ENCODE peak calls at places on chromosomes 5 and 9, in five cellular contexts. I is dorsolateral prefrontal cortex, A is fibroblast of the aortic adventitia, K is coronary artery, N is cardiac fibroblast. Q is an unnamed sample.

GRCh38 chr5:133196441-133197085 is 144.8 kb downstream of the HSPA4 start:
- DNase-seq in I (no peak), N (no peak), K (no peak), A (no peak), Q (no peak)

GRCh38 chr5:77333451-77334123 is 123.1 kb downstream of the PDE8B start:
- DNase-seq in N (no peak), I (no peak), K (no peak), A (no peak), Q (no peak)

GRCh38 chr5:68538886-68539420 is 323.4 kb downstream of the PIK3R1 start:
- DNase-seq in A (no peak), K (no peak), N (no peak), I (no peak), Q (no peak)

GRCh38 chr9:99411068-99411467 is 189.0 kb downstream of the SEC61B start:
- DNase-seq in A (no peak), I (no peak), N (no peak), K (no peak), Q (no peak)

GRCh38 chr5:56951131-56951945 is 585 bp downstream of the MIER3 start:
- DNase-seq in I (no peak), K (peak), N (peak), A (peak), Q (peak)

GRCh38 chr9:136829981-136830885 is 12.0 kb upstream of the AJM1 start:
- DNase-seq in I (no peak), A (no peak), N (no peak), K (no peak), Q (no peak)

GRCh38 chr9:128203024-128203841 is at the start of gene DNM1:
- DNase-seq in N (peak), I (no peak), K (peak), A (peak), Q (peak)

GRCh38 chr5:98929982-98930355 is 1.2 kb upstream of the CHD1 start:
- DNase-seq in I (no peak), K (no peak), A (no peak), N (no peak), Q (no peak)

GRCh38 chr5:110255194-110255593 is 471.3 kb downstream of the TMEM232 start:
- DNase-seq in A (no peak), K (no peak), N (no peak), I (no peak), Q (no peak)

GRCh38 chr5:110918683-110919082 is 152.8 kb upstream of the TSLP start:
- DNase-seq in K (no peak), A (no peak), I (no peak), N (no peak), Q (no peak)

GRCh38 chr5:104498281-104498680 is 935.7 kb upstream of the NUDT12 start:
- DNase-seq in A (no peak), K (no peak), I (no peak), N (no peak), Q (no peak)

GRCh38 chr9:135073081-135073740 is 14.3 kb upstream of the OLFM1 start:
- DNase-seq in K (peak), I (no peak), A (no peak), N (no peak), Q (no peak)

GRCh38 chr5:78162253-78162862 is 132.1 kb downstream of the AP3B1 start:
- DNase-seq in N (peak), I (no peak), K (no peak), A (peak), Q (peak)

GRCh38 chr5:142981475-142981874 is 211.3 kb downstream of the ARHGAP26 start:
- DNase-seq in I (no peak), K (no peak), N (no peak), A (peak), Q (no peak)

GRCh38 chr9:121637441-121638222 is 13.8 kb upstream of the DAB2IP start:
- DNase-seq in I (peak), A (peak), K (no peak), N (peak), Q (no peak)

GRCh38 chr9:126853667-126854066 is 6.8 kb upstream of the ZBTB34 start:
- DNase-seq in K (no peak), N (no peak), I (no peak), A (peak), Q (no peak)

GRCh38 chr5:77180167-77181081 is 30.1 kb upstream of the PDE8B start:
- DNase-seq in K (no peak), I (peak), N (no peak), A (no peak), Q (peak)

GRCh38 chr5:18745591-18745987 is 1111.3 kb downstream of the TAF11L14 start:
- DNase-seq in I (no peak), N (no peak), A (peak), K (no peak), Q (no peak)

GRCh38 chr5:77616920-77617319 is 21.6 kb downstream of the OTP start:
- DNase-seq in A (no peak), K (no peak), N (no peak), I (no peak), Q (no peak)

GRCh38 chr5:73297430-73297829 is 124.4 kb downstream of the TMEM174 start:
- DNase-seq in A (no peak), N (no peak), K (no peak), I (no peak), Q (no peak)

GRCh38 chr5:117337064-117337749 is 762.6 kb upstream of the SEMA6A start:
- DNase-seq in N (no peak), I (no peak), K (no peak), A (no peak), Q (no peak)

GRCh38 chr9:80376180-80376579 is 804.4 kb downstream of the TLE4 start:
- DNase-seq in A (no peak), N (no peak), I (no peak), K (no peak), Q (no peak)

GRCh38 chr5:32708949-32709348 is 2.2 kb upstream of the NPR3 start:
- DNase-seq in A (no peak), K (no peak), N (no peak), I (no peak), Q (no peak)

GRCh38 chr5:168174376-168174775 is 117.1 kb upstream of the WWC1 start:
- DNase-seq in I (peak), A (no peak), K (no peak), N (no peak), Q (no peak)

GRCh38 chr5:168179185-168179584 is 112.3 kb upstream of the WWC1 start:
- DNase-seq in A (peak), I (no peak), N (peak), K (no peak), Q (no peak)

GRCh38 chr5:168176941-168177340 is 114.5 kb upstream of the WWC1 start:
- DNase-seq in N (no peak), A (no peak), K (no peak), I (no peak), Q (no peak)

GRCh38 chr5:168177831-168178450 is 113.5 kb upstream of the WWC1 start:
- DNase-seq in N (no peak), A (no peak), K (no peak), I (no peak), Q (no peak)

DNA sequence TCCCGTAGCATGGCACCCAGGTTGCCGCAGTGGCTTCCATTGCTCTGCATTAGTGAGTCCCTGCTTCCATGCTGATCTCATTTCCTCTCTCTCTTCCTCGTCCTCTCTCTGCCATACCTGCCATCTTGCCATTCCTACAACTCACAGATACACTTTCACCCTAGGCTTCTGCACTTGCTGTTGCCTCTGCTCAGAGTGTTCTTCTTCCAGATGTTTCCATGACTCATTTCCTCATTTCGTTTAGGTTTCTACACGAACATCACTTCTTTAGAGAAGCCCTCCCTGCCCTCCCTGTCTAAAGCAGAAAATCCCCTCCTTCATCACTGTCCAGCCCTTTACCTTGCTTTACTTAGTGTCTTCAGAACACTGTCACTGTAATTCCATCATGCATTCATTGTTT is 115.2 kb upstream of the WWC1 start:
- DNase-seq in I (no peak), N (no peak), A (no peak), K (no peak), Q (no peak)
- TF ChIP-seq CTCF in I (no peak), N (no peak), A (no peak), K (no peak), Q (no peak)

GRCh38 chr5:150255659-150256415 is 33.7 kb downstream of the CAMK2A start:
- DNase-seq in I (no peak), N (peak), K (no peak), A (peak), Q (no peak)

GRCh38 chr5:150257424-150257823 is 32.1 kb downstream of the CAMK2A start:
- DNase-seq in N (no peak), I (no peak), K (no peak), A (no peak), Q (no peak)

GRCh38 chr5:150256416-150257064 is 33.0 kb downstream of the CAMK2A start:
- DNase-seq in K (no peak), A (no peak), N (no peak), I (no peak), Q (no peak)

GRCh38 chr5:150261231-150261630 is 28.3 kb downstream of the CAMK2A start:
- DNase-seq in I (no peak), A (peak), K (no peak), N (no peak), Q (no peak)

GRCh38 chr5:150258126-150258525 is 31.4 kb downstream of the CAMK2A start:
- DNase-seq in N (no peak), A (no peak), I (peak), K (no peak), Q (no peak)
- TF ChIP-seq CTCF in N (no peak), A (no peak), I (no peak), K (no peak), Q (no peak)

GRCh38 chr5:95720094-95720793 is 10.9 kb upstream of the RHOBTB3 start:
- DNase-seq in A (no peak), K (no peak), I (no peak), N (no peak), Q (no peak)
- TF ChIP-seq CTCF in A (no peak), K (no peak), I (no peak), N (no peak), Q (no peak)

GRCh38 chr5:115169392-115170127 is at the start of gene TRIM36:
- DNase-seq in A (peak), N (peak), I (peak), K (peak), Q (peak)
- TF ChIP-seq CTCF in A (no peak), N (no peak), I (peak), K (no peak), Q (no peak)

GRCh38 chr5:134554319-134555222 is 29.1 kb downstream of the JADE2 start:
- DNase-seq in I (peak), K (no peak), N (peak), A (peak), Q (no peak)

GRCh38 chr5:134555223-134555790 is 29.8 kb downstream of the JADE2 start:
- DNase-seq in K (no peak), A (peak), I (no peak), N (no peak), Q (no peak)

GRCh38 chr5:134552301-134552700 is 26.8 kb downstream of the JADE2 start:
- DNase-seq in A (peak), I (no peak), N (peak), K (peak), Q (no peak)

GRCh38 chr5:134551891-134552290 is 26.4 kb downstream of the JADE2 start:
- DNase-seq in I (no peak), K (no peak), N (no peak), A (no peak), Q (no peak)

DNA sequence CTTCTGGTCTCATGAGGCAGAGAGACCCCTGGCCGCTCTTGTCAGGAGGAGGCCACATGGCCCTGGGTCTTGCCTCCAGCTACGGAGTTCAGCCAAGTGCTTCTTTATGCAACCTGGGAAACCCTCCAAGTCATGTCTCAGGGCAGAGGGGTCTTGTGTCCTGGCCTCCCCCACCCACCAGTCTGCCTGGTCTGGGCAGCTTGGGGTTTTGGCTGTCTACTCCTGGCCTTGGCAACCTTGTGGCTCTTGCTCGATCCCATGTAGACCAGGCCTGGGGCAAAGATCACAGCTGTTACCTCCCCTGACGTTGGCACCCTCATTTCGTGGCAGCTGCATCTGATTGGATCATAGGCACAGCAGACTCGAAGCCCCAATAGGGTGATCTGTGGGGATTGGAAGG is 28.3 kb downstream of the JADE2 start:
- DNase-seq in K (no peak), N (peak), A (peak), I (no peak), Q (no peak)
- TF ChIP-seq CTCF in K (no peak), N (no peak), A (no peak), I (no peak), Q (no peak)

DNA sequence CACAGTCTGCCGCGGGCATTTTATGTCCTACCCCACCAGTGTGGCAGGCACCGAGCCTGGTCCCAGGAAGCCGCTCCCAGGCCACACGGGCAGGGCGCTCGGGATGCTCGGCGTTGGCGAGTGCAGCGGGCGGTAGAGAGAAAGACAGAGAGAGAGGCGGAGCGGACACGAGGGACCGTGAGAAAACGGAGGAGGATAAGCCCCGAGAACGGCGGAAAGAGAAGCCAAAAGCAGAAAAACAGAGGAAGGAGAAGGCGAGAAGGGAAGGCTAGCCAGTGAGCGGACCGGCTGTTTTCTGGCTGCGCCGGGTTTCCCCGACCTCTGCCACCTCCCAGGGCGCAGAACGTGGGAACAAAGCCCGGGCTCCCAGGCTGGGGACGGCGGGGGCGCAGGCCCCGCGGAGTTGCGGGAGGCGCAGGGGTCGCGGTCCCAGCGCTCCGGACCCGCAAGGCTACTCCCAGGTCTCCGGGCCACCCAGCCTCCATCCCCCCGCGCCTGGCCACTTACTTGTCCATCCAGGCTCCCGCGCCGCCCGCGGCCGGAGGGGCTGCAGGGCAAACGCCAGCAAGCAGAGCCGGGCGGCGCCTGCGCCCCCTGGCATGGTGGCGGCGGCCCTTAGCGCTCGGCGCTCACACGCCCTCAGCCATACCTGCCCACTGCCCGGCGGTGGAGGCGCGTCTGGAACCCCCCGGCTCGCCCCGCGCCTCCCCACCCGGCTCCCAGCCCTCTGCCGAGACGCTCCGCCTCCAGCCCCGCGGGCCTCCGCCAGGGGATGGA is at the start of gene ADAM19:
- DNase-seq in N (peak), K (no peak), A (peak), I (peak), Q (peak)
- TF ChIP-seq CTCF in N (no peak), K (no peak), A (no peak), I (no peak), Q (no peak)

Q was measured in neural crest cell.